ENCODE peak calls at places on chromosomes 12 and 14, in four cellular contexts. One of them, this sample, is unnamed.

GRCh38 chr12:79452906-79453305 is 237.9 kb downstream of the PAWR start:
- DNase-seq in CD8-positive, alpha-beta T cell: no peak
- DNase-seq in GDM1: no peak
- DNase-seq in skeletal muscle cell: no peak
- DNase-seq in this sample: no peak

GRCh38 chr14:74804219-74804825 is 41.2 kb downstream of the YLPM1 start:
- DNase-seq in GDM1: peak
- DNase-seq in CD8-positive, alpha-beta T cell: peak
- DNase-seq in skeletal muscle cell: peak
- DNase-seq in this sample: peak

GRCh38 chr14:90830931-90831701 is 14.9 kb upstream of the TTC7B start:
- DNase-seq in GDM1: no peak
- DNase-seq in skeletal muscle cell: no peak
- DNase-seq in CD8-positive, alpha-beta T cell: no peak
- DNase-seq in this sample: no peak

GRCh38 chr14:75334191-75335051 is 55.8 kb downstream of the FOS start:
- DNase-seq in skeletal muscle cell: no peak
- DNase-seq in CD8-positive, alpha-beta T cell: peak
- DNase-seq in GDM1: peak
- DNase-seq in this sample: peak

GRCh38 chr14:95040723-95041476 is 116.4 kb downstream of the DICER1 start:
- DNase-seq in GDM1: no peak
- DNase-seq in CD8-positive, alpha-beta T cell: no peak
- DNase-seq in skeletal muscle cell: no peak
- DNase-seq in this sample: no peak

GRCh38 chr14:70655110-70655826 is 13.6 kb downstream of the TTC9 start:
- DNase-seq in skeletal muscle cell: no peak
- DNase-seq in GDM1: peak
- DNase-seq in CD8-positive, alpha-beta T cell: peak
- DNase-seq in this sample: peak

GRCh38 chr12:3164454-3165310 is 87.5 kb downstream of the TSPAN9 start:
- DNase-seq in GDM1: no peak
- DNase-seq in CD8-positive, alpha-beta T cell: no peak
- DNase-seq in skeletal muscle cell: no peak
- DNase-seq in this sample: no peak

GRCh38 chr14:24189460-24189859 is 844 bp upstream of the IPO4 start:
- DNase-seq in skeletal muscle cell: no peak
- DNase-seq in CD8-positive, alpha-beta T cell: no peak
- DNase-seq in GDM1: no peak
- DNase-seq in this sample: no peak

GRCh38 chr12:47636908-47637780 is 68.7 kb downstream of the RPAP3 start:
- DNase-seq in CD8-positive, alpha-beta T cell: peak
- DNase-seq in skeletal muscle cell: no peak
- DNase-seq in GDM1: no peak
- DNase-seq in this sample: peak

GRCh38 chr14:100443643-100444042 is 120.5 kb downstream of the SLC25A47 start:
- DNase-seq in GDM1: no peak
- DNase-seq in CD8-positive, alpha-beta T cell: no peak
- DNase-seq in skeletal muscle cell: no peak
- DNase-seq in this sample: no peak

GRCh38 chr12:67517181-67517887 is 131.2 kb upstream of the DYRK2 start:
- DNase-seq in skeletal muscle cell: no peak
- DNase-seq in GDM1: no peak
- DNase-seq in CD8-positive, alpha-beta T cell: no peak
- DNase-seq in this sample: no peak

GRCh38 chr12:90027041-90027440 is 318.4 kb upstream of the ATP2B1 start:
- DNase-seq in CD8-positive, alpha-beta T cell: no peak
- DNase-seq in skeletal muscle cell: no peak
- DNase-seq in GDM1: no peak
- DNase-seq in this sample: no peak

GRCh38 chr14:61429316-61429715 is 107.9 kb downstream of the PRKCH start:
- DNase-seq in GDM1: no peak
- DNase-seq in CD8-positive, alpha-beta T cell: no peak
- DNase-seq in skeletal muscle cell: no peak
- DNase-seq in this sample: no peak

GRCh38 chr14:100725587-100726387 is 905 bp upstream of the DLK1 start:
- DNase-seq in CD8-positive, alpha-beta T cell: no peak
- DNase-seq in skeletal muscle cell: no peak
- DNase-seq in GDM1: no peak
- DNase-seq in this sample: no peak

GRCh38 chr12:51262758-51263177 is 7.4 kb downstream of the SMAGP start:
- DNase-seq in CD8-positive, alpha-beta T cell: no peak
- DNase-seq in skeletal muscle cell: no peak
- DNase-seq in GDM1: no peak
- DNase-seq in this sample: no peak

GRCh38 chr14:36857136-36857535 is 195.5 kb downstream of the PAX9 start:
- DNase-seq in GDM1: no peak
- DNase-seq in CD8-positive, alpha-beta T cell: no peak
- DNase-seq in skeletal muscle cell: no peak
- DNase-seq in this sample: no peak

GRCh38 chr14:21104448-21105060 is 3.7 kb downstream of the TMEM253 start:
- DNase-seq in GDM1: peak
- DNase-seq in CD8-positive, alpha-beta T cell: peak
- DNase-seq in skeletal muscle cell: peak
- DNase-seq in this sample: peak

GRCh38 chr14:61894452-61895077 is 132.3 kb downstream of the SNAPC1 start:
- DNase-seq in skeletal muscle cell: peak
- DNase-seq in GDM1: peak
- DNase-seq in CD8-positive, alpha-beta T cell: peak
- DNase-seq in this sample: peak

GRCh38 chr14:53953002-53953827 is 3.4 kb downstream of the BMP4 start:
- DNase-seq in CD8-positive, alpha-beta T cell: no peak
- DNase-seq in skeletal muscle cell: no peak
- DNase-seq in GDM1: no peak
- DNase-seq in this sample: no peak

GRCh38 chr14:100321473-100322137 is 1.5 kb upstream of the SLC25A47 start:
- DNase-seq in skeletal muscle cell: no peak
- DNase-seq in CD8-positive, alpha-beta T cell: no peak
- DNase-seq in GDM1: no peak
- DNase-seq in this sample: no peak

GRCh38 chr12:53825246-53826081 is 73.7 kb upstream of the CISTR start:
- DNase-seq in CD8-positive, alpha-beta T cell: no peak
- DNase-seq in GDM1: no peak
- DNase-seq in skeletal muscle cell: no peak
- DNase-seq in this sample: no peak

GRCh38 chr14:20327005-20327869 is 5.8 kb downstream of the CCNB1IP1 start:
- DNase-seq in CD8-positive, alpha-beta T cell: peak
- DNase-seq in skeletal muscle cell: peak
- DNase-seq in GDM1: peak
- DNase-seq in this sample: peak

GRCh38 chr14:36604757-36605505 is 22.5 kb upstream of the NKX2-8 start:
- DNase-seq in CD8-positive, alpha-beta T cell: peak
- DNase-seq in skeletal muscle cell: peak
- DNase-seq in GDM1: peak
- DNase-seq in this sample: no peak

GRCh38 chr14:68878908-68879307 is 86.0 kb upstream of the ZFP36L1 start:
- DNase-seq in CD8-positive, alpha-beta T cell: no peak
- DNase-seq in GDM1: no peak
- DNase-seq in skeletal muscle cell: no peak
- DNase-seq in this sample: no peak

GRCh38 chr12:28294300-28294699 is 104.0 kb downstream of the CCDC91 start:
- DNase-seq in skeletal muscle cell: no peak
- DNase-seq in CD8-positive, alpha-beta T cell: no peak
- DNase-seq in GDM1: no peak
- DNase-seq in this sample: no peak

GRCh38 chr14:93861846-93862641 is 65.1 kb upstream of the FAM181A start:
- DNase-seq in CD8-positive, alpha-beta T cell: no peak
- DNase-seq in GDM1: no peak
- DNase-seq in skeletal muscle cell: no peak
- DNase-seq in this sample: no peak

GRCh38 chr12:96383371-96383770 is 16.9 kb downstream of the CDK17 start:
- DNase-seq in GDM1: no peak
- DNase-seq in skeletal muscle cell: no peak
- DNase-seq in CD8-positive, alpha-beta T cell: no peak
- DNase-seq in this sample: no peak

GRCh38 chr14:80264698-80265097 is 53.4 kb upstream of the DIO2 start:
- DNase-seq in CD8-positive, alpha-beta T cell: no peak
- DNase-seq in skeletal muscle cell: no peak
- DNase-seq in GDM1: no peak
- DNase-seq in this sample: no peak

GRCh38 chr12:65557425-65558167 is 266.7 kb upstream of the HMGA2 start:
- DNase-seq in GDM1: no peak
- DNase-seq in skeletal muscle cell: no peak
- DNase-seq in CD8-positive, alpha-beta T cell: no peak
- DNase-seq in this sample: no peak

GRCh38 chr12:10385181-10385613 is 4.6 kb downstream of the KLRK1 start:
- DNase-seq in skeletal muscle cell: peak
- DNase-seq in CD8-positive, alpha-beta T cell: no peak
- DNase-seq in GDM1: no peak
- DNase-seq in this sample: no peak

GRCh38 chr14:50947446-50947845 is 3.2 kb upstream of the PYGL start:
- DNase-seq in GDM1: no peak
- DNase-seq in skeletal muscle cell: no peak
- DNase-seq in CD8-positive, alpha-beta T cell: no peak
- DNase-seq in this sample: no peak

GRCh38 chr12:8912910-8913309 is 1.4 kb upstream of the PHC1 start:
- DNase-seq in skeletal muscle cell: no peak
- DNase-seq in GDM1: no peak
- DNase-seq in CD8-positive, alpha-beta T cell: peak
- DNase-seq in this sample: no peak

GRCh38 chr12:43336962-43337555 is 214.9 kb downstream of the ADAMTS20 start:
- DNase-seq in skeletal muscle cell: no peak
- DNase-seq in CD8-positive, alpha-beta T cell: no peak
- DNase-seq in GDM1: no peak
- DNase-seq in this sample: no peak

GRCh38 chr14:102545461-102546265 is 36.1 kb upstream of the ANKRD9 start:
- DNase-seq in GDM1: no peak
- DNase-seq in skeletal muscle cell: no peak
- DNase-seq in CD8-positive, alpha-beta T cell: no peak
- DNase-seq in this sample: no peak

GRCh38 chr14:100708349-100709217 is 18.1 kb upstream of the DLK1 start:
- DNase-seq in skeletal muscle cell: peak
- DNase-seq in GDM1: no peak
- DNase-seq in CD8-positive, alpha-beta T cell: no peak
- DNase-seq in this sample: no peak

This sample was measured in effector CD4-positive, alpha-beta T cell.